ENCODE peak calls at places on chromosomes 2 and 18, in six cellular contexts. S is stimulated activated CD4-positive, alpha-beta T cell treated with anti-CD3 and anti-CD28 coated beads, Interleukin-15, amount 100 ng/mL, for 24 hours; O is NCI-H748 treated with DMSO at 0.1 percent for 48 hours; Y is GM04503; M is GM12865; X is H54. A is an unnamed sample.

GRCh38 chr2:213834746-213835145 is 550.5 kb downstream of the SPAG16 start:
- DNase-seq in S (no peak), O (no peak), Y (peak), M (no peak), X (no peak), A (no peak)

GRCh38 chr2:24083567-24084385 is 858 bp downstream of the TP53I3 start:
- DNase-seq in S (no peak), O (peak), Y (peak), M (peak), X (peak), A (peak)

GRCh38 chr18:50707841-50708240 is 112.0 kb downstream of the MRO start:
- DNase-seq in S (no peak), O (peak), Y (no peak), M (no peak), X (no peak), A (no peak)

GRCh38 chr18:48035556-48035860 is 105.0 kb upstream of the SMAD2 start:
- DNase-seq in S (no peak), O (no peak), Y (no peak), M (no peak), X (no peak), A (no peak)

GRCh38 chr2:15313657-15314056 is 247.5 kb downstream of the NBAS start:
- DNase-seq in S (no peak), O (no peak), Y (no peak), M (peak), X (peak), A (peak)

GRCh38 chr2:102238039-102238756 is 51.4 kb downstream of the IL1RL2 start:
- DNase-seq in S (peak), O (no peak), Y (no peak), M (peak), X (no peak), A (no peak)

GRCh38 chr18:9087144-9087543 is 15.4 kb upstream of the NDUFV2 start:
- DNase-seq in S (no peak), O (no peak), Y (no peak), M (no peak), X (no peak), A (no peak)

GRCh38 chr2:236712304-236712703 is 142.7 kb downstream of the ACKR3 start:
- DNase-seq in S (no peak), O (no peak), Y (no peak), M (no peak), X (no peak), A (no peak)

GRCh38 chr2:168495524-168495923 is 39.5 kb downstream of the CERS6 start:
- DNase-seq in S (peak), O (no peak), Y (no peak), M (peak), X (no peak), A (peak)

GRCh38 chr2:69619725-69620124 is 23.8 kb downstream of the AAK1 start:
- DNase-seq in S (peak), O (no peak), Y (no peak), M (peak), X (no peak), A (peak)

A was measured in GM20000.